ENCODE peak calls at places on chromosomes 13 and 19, in four cellular contexts. U, I, A and K are unnamed samples.

GRCh38 chr13:112554214-112554850 is 33.6 kb downstream of the TUBGCP3 start:
- ATAC-seq in U (no peak), I (no peak), A (peak; percentile 87), K (no peak)

GRCh38 chr19:6835501-6835900 is 51.9 kb upstream of the ADGRE1 start:
- ATAC-seq in U (no peak), I (no peak), A (no peak), K (no peak)

GRCh38 chr19:17881701-17882100 is 10.0 kb downstream of the SLC5A5 start:
- ATAC-seq in U (no peak), I (no peak), A (no peak), K (no peak)

GRCh38 chr19:12668937-12669271 is 2.3 kb downstream of the WDR83 start:
- ATAC-seq in U (peak; percentile 17), I (peak; percentile 15), A (peak; percentile 47), K (peak; percentile 18)

GRCh38 chr13:110061270-110061669 is 245.7 kb downstream of the COL4A1 start:
- ATAC-seq in U (no peak), I (no peak), A (no peak), K (no peak)

GRCh38 chr13:50282016-50282415 is 266.8 kb downstream of the KCNRG start:
- ATAC-seq in U (no peak), I (no peak), A (no peak), K (no peak)

GRCh38 chr19:10852098-10852800 is 4.0 kb downstream of the C19orf38 start:
- ATAC-seq in U (no peak), I (no peak), A (no peak), K (no peak)

GRCh38 chr13:32117696-32118095 is 86.1 kb downstream of the FRY start:
- ATAC-seq in U (no peak), I (peak; percentile 97), A (no peak), K (no peak)

GRCh38 chr19:17794731-17795494 is at the start of gene B3GNT3:
- ATAC-seq in U (no peak), I (peak; percentile 68), A (no peak), K (no peak)

GRCh38 chr19:19115954-19116353 is 22.3 kb downstream of the TMEM161A start:
- ATAC-seq in U (peak; percentile 37), I (no peak), A (peak; percentile 60), K (peak; percentile 59)

GRCh38 chr13:99320693-99321481 is 13.7 kb upstream of the GPR183 start:
- ATAC-seq in U (no peak), I (no peak), A (no peak), K (peak; percentile 7)

GRCh38 chr13:50334092-50334778 is 319.0 kb downstream of the KCNRG start:
- ATAC-seq in U (no peak), I (peak; percentile 69), A (no peak), K (no peak)

GRCh38 chr19:57363734-57364181 is 407 bp downstream of the TRAPPC2B start:
- ATAC-seq in U (peak; percentile 10), I (peak; percentile 27), A (no peak), K (peak; percentile 5)

GRCh38 chr19:15562861-15563260 is 52.2 kb upstream of the CYP4F8 start:
- ATAC-seq in U (no peak), I (peak; percentile 61), A (no peak), K (no peak)

GRCh38 chr13:113726961-113727411 is 32.0 kb upstream of the TMEM255B start:
- ATAC-seq in U (no peak), I (no peak), A (no peak), K (no peak)

GRCh38 chr13:113187263-113187669 is 21.2 kb downstream of the PCID2 start:
- ATAC-seq in U (peak; percentile 94), I (peak; percentile 72), A (peak; percentile 66), K (peak; percentile 85)